ENCODE peak calls at places on chromosomes 13 and 19, in nine cellular contexts. One of them, this sample, is unnamed. For H3K4me1, the result is how much of the 10 kb centered on the place peaks cover.

GRCh38 chr19:55696301-55697068 is 21.5 kb downstream of the EPN1 start:
- DNase-seq in heart left ventricle: peak
- DNase-seq in PC-3: no peak
- DNase-seq in spleen: peak
- DNase-seq in left ventricle myocardium inferior: peak
- DNase-seq in CD4-positive, CD25-positive, alpha-beta regulatory T cell: no peak
- DNase-seq in right cardiac atrium: no peak
- DNase-seq in cardiac muscle cell: no peak
- DNase-seq in tibial nerve: no peak
- DNase-seq in this sample: no peak

GRCh38 chr13:31749929-31750328 is 10.6 kb downstream of the RXFP2 start:
- DNase-seq in heart left ventricle: no peak
- DNase-seq in right cardiac atrium: no peak
- DNase-seq in PC-3: peak
- DNase-seq in cardiac muscle cell: peak
- DNase-seq in spleen: no peak
- DNase-seq in tibial nerve: no peak
- DNase-seq in left ventricle myocardium inferior: no peak
- DNase-seq in CD4-positive, CD25-positive, alpha-beta regulatory T cell: no peak
- DNase-seq in this sample: no peak

GRCh38 chr19:44657211-44657921 is 13.7 kb downstream of the PVR start:
- DNase-seq in cardiac muscle cell: peak
- DNase-seq in heart left ventricle: peak
- DNase-seq in tibial nerve: peak
- DNase-seq in right cardiac atrium: peak
- DNase-seq in CD4-positive, CD25-positive, alpha-beta regulatory T cell: peak
- DNase-seq in spleen: peak
- DNase-seq in left ventricle myocardium inferior: peak
- DNase-seq in PC-3: peak
- DNase-seq in this sample: peak

GRCh38 chr19:41792513-41793413 is 3.6 kb upstream of the CEACAM3 start:
- DNase-seq in CD4-positive, CD25-positive, alpha-beta regulatory T cell: peak
- DNase-seq in tibial nerve: peak
- DNase-seq in right cardiac atrium: peak
- DNase-seq in heart left ventricle: peak
- DNase-seq in cardiac muscle cell: peak
- DNase-seq in left ventricle myocardium inferior: peak
- DNase-seq in spleen: peak
- DNase-seq in PC-3: peak
- DNase-seq in this sample: peak

GRCh38 chr19:41939861-41940442 is 11.7 kb upstream of the ERFL start:
- DNase-seq in right cardiac atrium: no peak
- DNase-seq in heart left ventricle: no peak
- DNase-seq in spleen: peak
- DNase-seq in cardiac muscle cell: no peak
- DNase-seq in left ventricle myocardium inferior: no peak
- DNase-seq in CD4-positive, CD25-positive, alpha-beta regulatory T cell: no peak
- DNase-seq in tibial nerve: no peak
- DNase-seq in PC-3: no peak
- DNase-seq in this sample: no peak

GRCh38 chr19:38742906-38743305 is 1.4 kb downstream of the CAPN12 start:
- DNase-seq in cardiac muscle cell: no peak
- DNase-seq in heart left ventricle: no peak
- DNase-seq in tibial nerve: no peak
- DNase-seq in PC-3: no peak
- DNase-seq in left ventricle myocardium inferior: no peak
- DNase-seq in spleen: peak
- DNase-seq in right cardiac atrium: no peak
- DNase-seq in CD4-positive, CD25-positive, alpha-beta regulatory T cell: no peak
- DNase-seq in this sample: no peak

GRCh38 chr13:61414686-61415664 is 674 bp downstream of the PCDH20 start:
- DNase-seq in PC-3: peak
- DNase-seq in CD4-positive, CD25-positive, alpha-beta regulatory T cell: no peak
- DNase-seq in left ventricle myocardium inferior: peak
- DNase-seq in spleen: peak
- DNase-seq in right cardiac atrium: peak
- DNase-seq in cardiac muscle cell: peak
- DNase-seq in tibial nerve: no peak
- DNase-seq in heart left ventricle: peak
- DNase-seq in this sample: peak

GRCh38 chr13:89061821-89062220 is 1390.7 kb downstream of the SLITRK5 start:
- DNase-seq in CD4-positive, CD25-positive, alpha-beta regulatory T cell: no peak
- DNase-seq in PC-3: peak
- DNase-seq in heart left ventricle: no peak
- DNase-seq in right cardiac atrium: no peak
- DNase-seq in left ventricle myocardium inferior: no peak
- DNase-seq in spleen: no peak
- DNase-seq in cardiac muscle cell: no peak
- DNase-seq in tibial nerve: no peak
- DNase-seq in this sample: peak

GRCh38 chr19:45804959-45805230 is 10.2 kb downstream of the RSPH6A start:
- DNase-seq in left ventricle myocardium inferior: no peak
- DNase-seq in cardiac muscle cell: no peak
- DNase-seq in right cardiac atrium: no peak
- DNase-seq in heart left ventricle: no peak
- DNase-seq in CD4-positive, CD25-positive, alpha-beta regulatory T cell: no peak
- DNase-seq in spleen: no peak
- DNase-seq in tibial nerve: no peak
- DNase-seq in PC-3: no peak
- DNase-seq in this sample: no peak
- H3K4me1 ChIP-seq in left ventricle myocardium inferior: under half
- H3K4me1 ChIP-seq in cardiac muscle cell: under half
- H3K4me1 ChIP-seq in right cardiac atrium: under half
- H3K4me1 ChIP-seq in heart left ventricle: under half
- H3K4me1 ChIP-seq in CD4-positive, CD25-positive, alpha-beta regulatory T cell: under half
- H3K4me1 ChIP-seq in spleen: under half
- H3K4me1 ChIP-seq in tibial nerve: under half
- H3K4me1 ChIP-seq in PC-3: under half
- H3K4me1 ChIP-seq in this sample: under half

GRCh38 chr13:30647420-30647819 is 29.7 kb downstream of the USPL1 start:
- DNase-seq in left ventricle myocardium inferior: no peak
- DNase-seq in cardiac muscle cell: no peak
- DNase-seq in PC-3: no peak
- DNase-seq in tibial nerve: no peak
- DNase-seq in spleen: no peak
- DNase-seq in right cardiac atrium: no peak
- DNase-seq in heart left ventricle: no peak
- DNase-seq in CD4-positive, CD25-positive, alpha-beta regulatory T cell: no peak
- DNase-seq in this sample: no peak

GRCh38 chr13:30652746-30653145 is 35.0 kb downstream of the USPL1 start:
- DNase-seq in CD4-positive, CD25-positive, alpha-beta regulatory T cell: no peak
- DNase-seq in right cardiac atrium: no peak
- DNase-seq in left ventricle myocardium inferior: no peak
- DNase-seq in PC-3: no peak
- DNase-seq in heart left ventricle: no peak
- DNase-seq in tibial nerve: no peak
- DNase-seq in spleen: no peak
- DNase-seq in cardiac muscle cell: no peak
- DNase-seq in this sample: no peak

GRCh38 chr13:30645629-30646028 is 27.9 kb downstream of the USPL1 start:
- DNase-seq in CD4-positive, CD25-positive, alpha-beta regulatory T cell: no peak
- DNase-seq in PC-3: no peak
- DNase-seq in spleen: no peak
- DNase-seq in left ventricle myocardium inferior: no peak
- DNase-seq in tibial nerve: no peak
- DNase-seq in heart left ventricle: no peak
- DNase-seq in cardiac muscle cell: no peak
- DNase-seq in right cardiac atrium: no peak
- DNase-seq in this sample: no peak

GRCh38 chr13:30648522-30649012 is 30.8 kb downstream of the USPL1 start:
- DNase-seq in PC-3: no peak
- DNase-seq in cardiac muscle cell: no peak
- DNase-seq in CD4-positive, CD25-positive, alpha-beta regulatory T cell: no peak
- DNase-seq in tibial nerve: no peak
- DNase-seq in right cardiac atrium: no peak
- DNase-seq in left ventricle myocardium inferior: no peak
- DNase-seq in heart left ventricle: no peak
- DNase-seq in spleen: no peak
- DNase-seq in this sample: no peak

GRCh38 chr13:30647824-30648521 is 30.3 kb downstream of the USPL1 start:
- DNase-seq in tibial nerve: no peak
- DNase-seq in PC-3: no peak
- DNase-seq in cardiac muscle cell: no peak
- DNase-seq in spleen: no peak
- DNase-seq in CD4-positive, CD25-positive, alpha-beta regulatory T cell: no peak
- DNase-seq in heart left ventricle: no peak
- DNase-seq in left ventricle myocardium inferior: no peak
- DNase-seq in right cardiac atrium: no peak
- DNase-seq in this sample: no peak
- H3K27ac ChIP-seq in tibial nerve: no peak
- H3K27ac ChIP-seq in PC-3: no peak
- H3K27ac ChIP-seq in cardiac muscle cell: no peak
- H3K27ac ChIP-seq in spleen: no peak
- H3K27ac ChIP-seq in CD4-positive, CD25-positive, alpha-beta regulatory T cell: no peak
- H3K27ac ChIP-seq in heart left ventricle: no peak
- H3K27ac ChIP-seq in left ventricle myocardium inferior: no peak
- H3K27ac ChIP-seq in right cardiac atrium: no peak
- H3K27ac ChIP-seq in this sample: no peak

GRCh38 chr19:18397242-18398202 is at the start of gene LRRC25:
- DNase-seq in PC-3: no peak
- DNase-seq in cardiac muscle cell: no peak
- DNase-seq in left ventricle myocardium inferior: peak
- DNase-seq in right cardiac atrium: peak
- DNase-seq in spleen: peak
- DNase-seq in tibial nerve: peak
- DNase-seq in CD4-positive, CD25-positive, alpha-beta regulatory T cell: no peak
- DNase-seq in heart left ventricle: peak
- DNase-seq in this sample: no peak

GRCh38 chr19:18396471-18397241 is 766 bp downstream of the LRRC25 start:
- DNase-seq in tibial nerve: no peak
- DNase-seq in right cardiac atrium: no peak
- DNase-seq in heart left ventricle: no peak
- DNase-seq in cardiac muscle cell: no peak
- DNase-seq in left ventricle myocardium inferior: no peak
- DNase-seq in spleen: peak
- DNase-seq in CD4-positive, CD25-positive, alpha-beta regulatory T cell: no peak
- DNase-seq in PC-3: no peak
- DNase-seq in this sample: no peak

GRCh38 chr19:18393836-18394235 is 3.6 kb downstream of the LRRC25 start:
- DNase-seq in CD4-positive, CD25-positive, alpha-beta regulatory T cell: no peak
- DNase-seq in left ventricle myocardium inferior: peak
- DNase-seq in heart left ventricle: peak
- DNase-seq in cardiac muscle cell: peak
- DNase-seq in right cardiac atrium: peak
- DNase-seq in spleen: peak
- DNase-seq in tibial nerve: no peak
- DNase-seq in PC-3: no peak
- DNase-seq in this sample: no peak

GRCh38 chr19:18401580-18402112 is 4.2 kb upstream of the LRRC25 start:
- DNase-seq in right cardiac atrium: peak
- DNase-seq in spleen: peak
- DNase-seq in left ventricle myocardium inferior: peak
- DNase-seq in cardiac muscle cell: peak
- DNase-seq in CD4-positive, CD25-positive, alpha-beta regulatory T cell: no peak
- DNase-seq in tibial nerve: peak
- DNase-seq in PC-3: peak
- DNase-seq in heart left ventricle: no peak
- DNase-seq in this sample: peak

GRCh38 chr19:18399008-18399407 is 1.6 kb upstream of the LRRC25 start:
- DNase-seq in right cardiac atrium: peak
- DNase-seq in tibial nerve: peak
- DNase-seq in spleen: peak
- DNase-seq in CD4-positive, CD25-positive, alpha-beta regulatory T cell: no peak
- DNase-seq in PC-3: peak
- DNase-seq in left ventricle myocardium inferior: no peak
- DNase-seq in cardiac muscle cell: no peak
- DNase-seq in heart left ventricle: no peak
- DNase-seq in this sample: peak
- H3K4me1 ChIP-seq in right cardiac atrium: under half
- H3K4me1 ChIP-seq in tibial nerve: under half
- H3K4me1 ChIP-seq in spleen: half or more
- H3K4me1 ChIP-seq in CD4-positive, CD25-positive, alpha-beta regulatory T cell: under half
- H3K4me1 ChIP-seq in PC-3: under half
- H3K4me1 ChIP-seq in left ventricle myocardium inferior: under half
- H3K4me1 ChIP-seq in cardiac muscle cell: under half
- H3K4me1 ChIP-seq in heart left ventricle: under half
- H3K4me1 ChIP-seq in this sample: under half

GRCh38 chr19:52923782-52924593 is 760 bp upstream of the ZNF888 start:
- DNase-seq in PC-3: peak
- DNase-seq in tibial nerve: peak
- DNase-seq in CD4-positive, CD25-positive, alpha-beta regulatory T cell: no peak
- DNase-seq in left ventricle myocardium inferior: peak
- DNase-seq in cardiac muscle cell: peak
- DNase-seq in spleen: peak
- DNase-seq in heart left ventricle: peak
- DNase-seq in right cardiac atrium: peak
- DNase-seq in this sample: peak
- H3K27ac ChIP-seq in PC-3: peak
- H3K27ac ChIP-seq in tibial nerve: peak
- H3K27ac ChIP-seq in CD4-positive, CD25-positive, alpha-beta regulatory T cell: peak
- H3K27ac ChIP-seq in left ventricle myocardium inferior: peak
- H3K27ac ChIP-seq in cardiac muscle cell: peak
- H3K27ac ChIP-seq in spleen: peak
- H3K27ac ChIP-seq in heart left ventricle: peak
- H3K27ac ChIP-seq in right cardiac atrium: peak
- H3K27ac ChIP-seq in this sample: peak

GRCh38 chr19:46951236-46951986 is 68.2 kb upstream of the NPAS1 start:
- DNase-seq in CD4-positive, CD25-positive, alpha-beta regulatory T cell: no peak
- DNase-seq in cardiac muscle cell: no peak
- DNase-seq in right cardiac atrium: no peak
- DNase-seq in tibial nerve: no peak
- DNase-seq in spleen: no peak
- DNase-seq in left ventricle myocardium inferior: no peak
- DNase-seq in PC-3: peak
- DNase-seq in heart left ventricle: no peak
- DNase-seq in this sample: peak
- H3K4me1 ChIP-seq in CD4-positive, CD25-positive, alpha-beta regulatory T cell: half or more
- H3K4me1 ChIP-seq in cardiac muscle cell: under half
- H3K4me1 ChIP-seq in right cardiac atrium: under half
- H3K4me1 ChIP-seq in tibial nerve: under half
- H3K4me1 ChIP-seq in spleen: half or more
- H3K4me1 ChIP-seq in left ventricle myocardium inferior: half or more
- H3K4me1 ChIP-seq in PC-3: under half
- H3K4me1 ChIP-seq in heart left ventricle: half or more
- H3K4me1 ChIP-seq in this sample: under half

This sample was measured in colonic mucosa.